ENCODE peak calls at places on chromosomes 11 and 22, in ten cellular contexts. One of them, this sample, is unnamed.

GRCh38 chr11:91421586-91421985 is 803.0 kb upstream of the FAT3 start:
- DNase-seq in HepG2: no peak
- DNase-seq in H54: no peak
- DNase-seq in endothelial cell of umbilical vein: no peak
- DNase-seq in body of pancreas: no peak
- DNase-seq in IMR-90: no peak
- DNase-seq in K562: no peak
- DNase-seq in sigmoid colon: no peak
- DNase-seq in ovary: no peak
- DNase-seq in transverse colon: no peak
- DNase-seq in this sample: no peak

GRCh38 chr11:72524711-72525110 is 90.4 kb upstream of the CLPB start:
- DNase-seq in HepG2: no peak
- DNase-seq in H54: peak
- DNase-seq in endothelial cell of umbilical vein: no peak
- DNase-seq in body of pancreas: no peak
- DNase-seq in IMR-90: peak
- DNase-seq in K562: no peak
- DNase-seq in sigmoid colon: no peak
- DNase-seq in ovary: no peak
- DNase-seq in transverse colon: no peak
- DNase-seq in this sample: no peak

GRCh38 chr11:131867457-131868257 is 497.2 kb downstream of the NTM start:
- DNase-seq in HepG2: peak
- DNase-seq in H54: peak
- DNase-seq in endothelial cell of umbilical vein: peak
- DNase-seq in body of pancreas: peak
- DNase-seq in IMR-90: peak
- DNase-seq in K562: no peak
- DNase-seq in sigmoid colon: peak
- DNase-seq in ovary: no peak
- DNase-seq in transverse colon: peak
- DNase-seq in this sample: peak

GRCh38 chr11:1970956-1971355 is 23.8 kb downstream of the MRPL23 start:
- DNase-seq in HepG2: no peak
- DNase-seq in H54: no peak
- DNase-seq in endothelial cell of umbilical vein: no peak
- DNase-seq in body of pancreas: peak
- DNase-seq in IMR-90: no peak
- DNase-seq in K562: no peak
- DNase-seq in sigmoid colon: peak
- DNase-seq in ovary: peak
- DNase-seq in transverse colon: no peak
- DNase-seq in this sample: no peak

GRCh38 chr11:32580967-32581366 is 2.7 kb upstream of the EIF3M start:
- DNase-seq in HepG2: peak
- DNase-seq in H54: no peak
- DNase-seq in endothelial cell of umbilical vein: no peak
- DNase-seq in body of pancreas: no peak
- DNase-seq in IMR-90: peak
- DNase-seq in K562: no peak
- DNase-seq in sigmoid colon: no peak
- DNase-seq in ovary: no peak
- DNase-seq in transverse colon: no peak
- DNase-seq in this sample: no peak

GRCh38 chr11:133986545-133986944 is 29.8 kb upstream of the IGSF9B start:
- DNase-seq in HepG2: no peak
- DNase-seq in H54: no peak
- DNase-seq in endothelial cell of umbilical vein: no peak
- DNase-seq in body of pancreas: no peak
- DNase-seq in IMR-90: no peak
- DNase-seq in K562: no peak
- DNase-seq in sigmoid colon: no peak
- DNase-seq in ovary: no peak
- DNase-seq in transverse colon: no peak
- DNase-seq in this sample: no peak

GRCh38 chr11:117437791-117438130 is 110.1 kb downstream of the CEP164 start:
- DNase-seq in HepG2: no peak
- DNase-seq in H54: no peak
- DNase-seq in endothelial cell of umbilical vein: no peak
- DNase-seq in body of pancreas: no peak
- DNase-seq in IMR-90: no peak
- DNase-seq in K562: no peak
- DNase-seq in sigmoid colon: no peak
- DNase-seq in ovary: no peak
- DNase-seq in transverse colon: no peak
- DNase-seq in this sample: no peak

GRCh38 chr11:48017105-48017874 is 36.9 kb downstream of the PTPRJ start:
- DNase-seq in HepG2: no peak
- DNase-seq in H54: no peak
- DNase-seq in endothelial cell of umbilical vein: no peak
- DNase-seq in body of pancreas: no peak
- DNase-seq in IMR-90: no peak
- DNase-seq in K562: no peak
- DNase-seq in sigmoid colon: no peak
- DNase-seq in ovary: no peak
- DNase-seq in transverse colon: no peak
- DNase-seq in this sample: no peak

GRCh38 chr11:111944651-111945051 is 7.5 kb downstream of the DIXDC1 start:
- DNase-seq in HepG2: no peak
- DNase-seq in H54: no peak
- DNase-seq in endothelial cell of umbilical vein: peak
- DNase-seq in body of pancreas: no peak
- DNase-seq in IMR-90: peak
- DNase-seq in K562: no peak
- DNase-seq in sigmoid colon: no peak
- DNase-seq in ovary: no peak
- DNase-seq in transverse colon: no peak
- DNase-seq in this sample: no peak

GRCh38 chr11:117828641-117829368 is 4.3 kb upstream of the FXYD2 start:
- DNase-seq in HepG2: no peak
- DNase-seq in H54: no peak
- DNase-seq in endothelial cell of umbilical vein: peak
- DNase-seq in body of pancreas: peak
- DNase-seq in IMR-90: peak
- DNase-seq in K562: peak
- DNase-seq in sigmoid colon: peak
- DNase-seq in ovary: peak
- DNase-seq in transverse colon: peak
- DNase-seq in this sample: peak

GRCh38 chr22:45903355-45904149 is 73.4 kb downstream of the WNT7B start:
- DNase-seq in HepG2: no peak
- DNase-seq in H54: peak
- DNase-seq in endothelial cell of umbilical vein: peak
- DNase-seq in body of pancreas: peak
- DNase-seq in IMR-90: peak
- DNase-seq in K562: no peak
- DNase-seq in sigmoid colon: no peak
- DNase-seq in ovary: no peak
- DNase-seq in transverse colon: no peak
- DNase-seq in this sample: no peak

GRCh38 chr11:44728085-44728410 is 1.3 kb downstream of the TSPAN18 start:
- DNase-seq in HepG2: no peak
- DNase-seq in H54: no peak
- DNase-seq in endothelial cell of umbilical vein: no peak
- DNase-seq in body of pancreas: no peak
- DNase-seq in IMR-90: no peak
- DNase-seq in K562: no peak
- DNase-seq in sigmoid colon: no peak
- DNase-seq in ovary: no peak
- DNase-seq in transverse colon: no peak
- DNase-seq in this sample: no peak

GRCh38 chr22:37079668-37080171 is 28.2 kb downstream of the KCTD17 start:
- DNase-seq in HepG2: no peak
- DNase-seq in H54: no peak
- DNase-seq in endothelial cell of umbilical vein: peak
- DNase-seq in body of pancreas: no peak
- DNase-seq in IMR-90: peak
- DNase-seq in K562: no peak
- DNase-seq in sigmoid colon: no peak
- DNase-seq in ovary: no peak
- DNase-seq in transverse colon: peak
- DNase-seq in this sample: peak

DNA sequence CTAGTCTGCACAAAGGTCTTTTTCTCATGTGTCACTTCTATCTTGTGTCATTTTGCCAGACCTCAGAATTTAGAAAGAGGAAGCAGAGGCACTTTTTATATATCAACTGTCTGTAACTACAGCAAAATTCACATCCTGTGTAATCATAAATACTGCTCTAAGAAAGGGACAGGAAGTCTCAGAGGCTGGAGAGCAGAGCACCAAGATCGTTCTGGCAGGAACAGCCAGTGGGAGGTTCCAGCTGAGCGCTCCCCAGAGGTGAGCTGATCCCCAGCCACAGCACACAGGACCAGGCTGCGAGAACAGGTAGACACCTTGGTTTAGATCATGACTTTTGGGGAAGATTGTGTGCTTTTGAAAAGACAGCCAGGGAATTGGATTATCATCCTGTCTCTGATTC is at the start of gene MS4A7:
- DNase-seq in HepG2: no peak
- DNase-seq in H54: no peak
- DNase-seq in endothelial cell of umbilical vein: no peak
- DNase-seq in body of pancreas: peak
- DNase-seq in IMR-90: no peak
- DNase-seq in K562: no peak
- DNase-seq in sigmoid colon: peak
- DNase-seq in ovary: no peak
- DNase-seq in transverse colon: peak
- DNase-seq in this sample: no peak
- TF ChIP-seq POLR2A in HepG2: no peak
- TF ChIP-seq POLR2A in H54: no peak
- TF ChIP-seq POLR2A in endothelial cell of umbilical vein: no peak
- TF ChIP-seq POLR2A in body of pancreas: peak
- TF ChIP-seq POLR2A in IMR-90: no peak
- TF ChIP-seq POLR2A in K562: no peak
- TF ChIP-seq POLR2A in sigmoid colon: peak
- TF ChIP-seq POLR2A in ovary: no peak
- TF ChIP-seq POLR2A in transverse colon: peak
- TF ChIP-seq POLR2A in this sample: no peak

GRCh38 chr11:9363954-9364912 is 20.2 kb upstream of the IPO7 start:
- DNase-seq in HepG2: peak
- DNase-seq in H54: peak
- DNase-seq in endothelial cell of umbilical vein: peak
- DNase-seq in body of pancreas: peak
- DNase-seq in IMR-90: peak
- DNase-seq in K562: peak
- DNase-seq in sigmoid colon: peak
- DNase-seq in ovary: peak
- DNase-seq in transverse colon: peak
- DNase-seq in this sample: peak
- TF ChIP-seq POLR2A in HepG2: peak
- TF ChIP-seq POLR2A in H54: no peak
- TF ChIP-seq POLR2A in endothelial cell of umbilical vein: peak
- TF ChIP-seq POLR2A in body of pancreas: peak
- TF ChIP-seq POLR2A in IMR-90: peak
- TF ChIP-seq POLR2A in K562: peak
- TF ChIP-seq POLR2A in sigmoid colon: peak
- TF ChIP-seq POLR2A in ovary: peak
- TF ChIP-seq POLR2A in transverse colon: peak
- TF ChIP-seq POLR2A in this sample: peak

DNA sequence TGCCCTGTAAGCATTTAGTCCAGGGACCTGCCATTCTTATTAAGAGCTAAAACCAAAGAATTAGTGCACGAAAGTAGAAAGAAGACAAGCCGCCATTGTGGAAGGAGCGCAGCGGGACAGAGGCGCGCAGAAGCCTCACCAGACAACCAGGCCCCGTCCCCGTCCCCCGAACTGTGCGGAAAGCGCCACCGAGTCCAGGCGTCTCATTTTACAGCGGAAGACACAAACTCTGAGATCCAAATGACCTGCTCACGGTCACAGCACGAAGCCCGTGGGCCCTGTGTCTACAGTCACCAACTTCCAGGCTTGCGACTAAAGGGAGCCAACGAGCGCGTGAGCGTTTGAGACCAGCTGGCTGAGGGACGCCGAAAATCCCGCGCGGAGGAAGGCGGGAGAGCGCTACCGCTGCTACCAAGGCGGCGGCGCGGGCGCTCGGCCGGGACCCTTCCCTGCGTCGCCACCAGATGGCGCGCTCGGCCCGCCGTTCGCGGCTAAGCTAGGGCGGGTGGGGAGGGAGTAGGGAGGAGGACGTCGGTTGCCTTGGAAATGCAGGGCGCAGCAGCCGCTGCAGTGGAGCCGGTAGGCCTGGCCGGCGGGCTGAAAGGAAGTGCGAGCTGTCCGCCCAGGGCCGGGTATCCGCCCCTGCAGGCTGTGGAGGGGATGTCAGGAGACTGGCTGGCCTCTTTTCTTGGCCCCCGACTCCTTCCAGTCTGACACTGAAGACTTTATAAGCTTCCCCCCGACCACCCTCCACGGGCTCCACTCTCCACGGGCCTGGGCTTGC is 434 bp upstream of the CCDC83 start:
- DNase-seq in HepG2: peak
- DNase-seq in H54: peak
- DNase-seq in endothelial cell of umbilical vein: peak
- DNase-seq in body of pancreas: peak
- DNase-seq in IMR-90: peak
- DNase-seq in K562: peak
- DNase-seq in sigmoid colon: peak
- DNase-seq in ovary: peak
- DNase-seq in transverse colon: peak
- DNase-seq in this sample: peak
- TF ChIP-seq POLR2A in HepG2: peak
- TF ChIP-seq POLR2A in H54: peak
- TF ChIP-seq POLR2A in endothelial cell of umbilical vein: peak
- TF ChIP-seq POLR2A in body of pancreas: peak
- TF ChIP-seq POLR2A in IMR-90: peak
- TF ChIP-seq POLR2A in K562: peak
- TF ChIP-seq POLR2A in sigmoid colon: no peak
- TF ChIP-seq POLR2A in ovary: no peak
- TF ChIP-seq POLR2A in transverse colon: peak
- TF ChIP-seq POLR2A in this sample: peak

GRCh38 chr22:39522567-39523300 is 2.4 kb downstream of the ATF4 start:
- DNase-seq in HepG2: no peak
- DNase-seq in H54: no peak
- DNase-seq in endothelial cell of umbilical vein: peak
- DNase-seq in body of pancreas: peak
- DNase-seq in IMR-90: peak
- DNase-seq in K562: no peak
- DNase-seq in sigmoid colon: peak
- DNase-seq in ovary: peak
- DNase-seq in transverse colon: peak
- DNase-seq in this sample: peak
- TF ChIP-seq POLR2A in HepG2: no peak
- TF ChIP-seq POLR2A in H54: no peak
- TF ChIP-seq POLR2A in endothelial cell of umbilical vein: peak
- TF ChIP-seq POLR2A in body of pancreas: peak
- TF ChIP-seq POLR2A in IMR-90: peak
- TF ChIP-seq POLR2A in K562: peak
- TF ChIP-seq POLR2A in sigmoid colon: peak
- TF ChIP-seq POLR2A in ovary: no peak
- TF ChIP-seq POLR2A in transverse colon: peak
- TF ChIP-seq POLR2A in this sample: peak

This sample was measured in erythroblast.